ENCODE peak calls at places on chromosomes 6 and 20, in four cellular contexts. One of them, this sample, is unnamed.

GRCh38 chr6:126180585-126180984 is 159.3 kb upstream of the CENPW start:
- DNase-seq in stimulated activated CD4-positive, alpha-beta T cell treated with anti-CD3 and anti-CD28 coated beads, Interleukin-4, amount 100 ng/mL, for 4 hours: no peak
- DNase-seq in M059J: peak; percentile 98
- DNase-seq in heart right ventricle: no peak
- DNase-seq in this sample: peak; percentile 44

GRCh38 chr6:43666181-43666920 is 21.2 kb downstream of the MRPS18A start:
- DNase-seq in M059J: no peak
- DNase-seq in heart right ventricle: no peak
- DNase-seq in stimulated activated CD4-positive, alpha-beta T cell treated with anti-CD3 and anti-CD28 coated beads, Interleukin-4, amount 100 ng/mL, for 4 hours: no peak
- DNase-seq in this sample: no peak

GRCh38 chr6:130788954-130789353 is 38.3 kb upstream of the SMLR1 start:
- DNase-seq in M059J: no peak
- DNase-seq in stimulated activated CD4-positive, alpha-beta T cell treated with anti-CD3 and anti-CD28 coated beads, Interleukin-4, amount 100 ng/mL, for 4 hours: no peak
- DNase-seq in heart right ventricle: no peak
- DNase-seq in this sample: no peak

GRCh38 chr6:79570129-79570801 is 33.0 kb upstream of the LCA5 start:
- DNase-seq in heart right ventricle: no peak
- DNase-seq in M059J: peak; percentile 73
- DNase-seq in stimulated activated CD4-positive, alpha-beta T cell treated with anti-CD3 and anti-CD28 coated beads, Interleukin-4, amount 100 ng/mL, for 4 hours: no peak
- DNase-seq in this sample: no peak

GRCh38 chr6:147448212-147448611 is 60.3 kb upstream of the SAMD5 start:
- DNase-seq in M059J: no peak
- DNase-seq in heart right ventricle: no peak
- DNase-seq in stimulated activated CD4-positive, alpha-beta T cell treated with anti-CD3 and anti-CD28 coated beads, Interleukin-4, amount 100 ng/mL, for 4 hours: no peak
- DNase-seq in this sample: no peak

GRCh38 chr20:59743767-59744485 is 139.6 kb downstream of the PHACTR3 start:
- DNase-seq in stimulated activated CD4-positive, alpha-beta T cell treated with anti-CD3 and anti-CD28 coated beads, Interleukin-4, amount 100 ng/mL, for 4 hours: no peak
- DNase-seq in heart right ventricle: no peak
- DNase-seq in M059J: no peak
- DNase-seq in this sample: no peak

GRCh38 chr6:168649209-168649608 is 208.2 kb downstream of the SMOC2 start:
- DNase-seq in heart right ventricle: no peak
- DNase-seq in M059J: no peak
- DNase-seq in stimulated activated CD4-positive, alpha-beta T cell treated with anti-CD3 and anti-CD28 coated beads, Interleukin-4, amount 100 ng/mL, for 4 hours: no peak
- DNase-seq in this sample: no peak

GRCh38 chr20:18679020-18679419 is 91.2 kb downstream of the DTD1 start:
- DNase-seq in heart right ventricle: no peak
- DNase-seq in M059J: peak; percentile 63
- DNase-seq in stimulated activated CD4-positive, alpha-beta T cell treated with anti-CD3 and anti-CD28 coated beads, Interleukin-4, amount 100 ng/mL, for 4 hours: no peak
- DNase-seq in this sample: no peak

GRCh38 chr6:90411292-90411781 is 114.7 kb upstream of the BACH2 start:
- DNase-seq in stimulated activated CD4-positive, alpha-beta T cell treated with anti-CD3 and anti-CD28 coated beads, Interleukin-4, amount 100 ng/mL, for 4 hours: peak; percentile 40
- DNase-seq in M059J: peak; percentile 81
- DNase-seq in heart right ventricle: no peak
- DNase-seq in this sample: no peak

GRCh38 chr6:65538644-65539043 is 168.4 kb downstream of the EYS start:
- DNase-seq in heart right ventricle: no peak
- DNase-seq in M059J: no peak
- DNase-seq in stimulated activated CD4-positive, alpha-beta T cell treated with anti-CD3 and anti-CD28 coated beads, Interleukin-4, amount 100 ng/mL, for 4 hours: no peak
- DNase-seq in this sample: no peak

GRCh38 chr6:49909508-49910047 is 43.2 kb upstream of the CRISP1 start:
- DNase-seq in heart right ventricle: no peak
- DNase-seq in M059J: no peak
- DNase-seq in stimulated activated CD4-positive, alpha-beta T cell treated with anti-CD3 and anti-CD28 coated beads, Interleukin-4, amount 100 ng/mL, for 4 hours: no peak
- DNase-seq in this sample: no peak

GRCh38 chr6:112383191-112383590 is 36.1 kb downstream of the RFPL4B start:
- DNase-seq in stimulated activated CD4-positive, alpha-beta T cell treated with anti-CD3 and anti-CD28 coated beads, Interleukin-4, amount 100 ng/mL, for 4 hours: no peak
- DNase-seq in heart right ventricle: no peak
- DNase-seq in M059J: no peak
- DNase-seq in this sample: no peak

GRCh38 chr20:62918137-62918536 is 8.2 kb downstream of the DIDO1 start:
- DNase-seq in heart right ventricle: no peak
- DNase-seq in M059J: no peak
- DNase-seq in stimulated activated CD4-positive, alpha-beta T cell treated with anti-CD3 and anti-CD28 coated beads, Interleukin-4, amount 100 ng/mL, for 4 hours: no peak
- DNase-seq in this sample: no peak

GRCh38 chr20:8153281-8153908 is 21.3 kb downstream of the PLCB1 start:
- DNase-seq in heart right ventricle: no peak
- DNase-seq in stimulated activated CD4-positive, alpha-beta T cell treated with anti-CD3 and anti-CD28 coated beads, Interleukin-4, amount 100 ng/mL, for 4 hours: no peak
- DNase-seq in M059J: no peak
- DNase-seq in this sample: peak; percentile 50

This sample was measured in Kasumi-1.